ENCODE peak calls at places on chromosome 9, in six cellular contexts. N, D, Z, P, T and M are unnamed samples.

GRCh38 chr9:129480227-129480626 is 140.7 kb downstream of the C9orf50 start:
- DNase-seq in N (no peak), D (no peak), Z (no peak), P (peak), T (no peak), M (no peak)

GRCh38 chr9:119968837-119969707 is 599.8 kb upstream of the BRINP1 start:
- DNase-seq in N (peak), D (peak), Z (peak), P (peak), T (peak), M (peak)

GRCh38 chr9:91089405-91090131 is 272.1 kb downstream of the AUH start:
- DNase-seq in N (no peak), D (no peak), Z (no peak), P (peak), T (peak), M (peak)

GRCh38 chr9:4617752-4618151 is 44.3 kb upstream of the PLPP6 start:
- DNase-seq in N (no peak), D (no peak), Z (no peak), P (peak), T (no peak), M (no peak)

GRCh38 chr9:101018391-101018990 is 10.0 kb upstream of the PLPPR1 start:
- DNase-seq in N (no peak), D (no peak), Z (no peak), P (no peak), T (no peak), M (no peak)

GRCh38 chr9:134681061-134681661 is 39.6 kb downstream of the COL5A1 start:
- DNase-seq in N (no peak), D (no peak), Z (no peak), P (peak), T (no peak), M (peak)

GRCh38 chr9:137221477-137222111 is 446 bp downstream of the RNF208 start:
- DNase-seq in N (no peak), D (peak), Z (peak), P (no peak), T (no peak), M (no peak)

GRCh38 chr9:136628287-136628686 is 34.4 kb upstream of the EGFL7 start:
- DNase-seq in N (no peak), D (no peak), Z (no peak), P (no peak), T (no peak), M (no peak)

GRCh38 chr9:89524888-89525385 is 27.0 kb upstream of the SEMA4D start:
- DNase-seq in N (no peak), D (no peak), Z (no peak), P (no peak), T (no peak), M (no peak)

DNA sequence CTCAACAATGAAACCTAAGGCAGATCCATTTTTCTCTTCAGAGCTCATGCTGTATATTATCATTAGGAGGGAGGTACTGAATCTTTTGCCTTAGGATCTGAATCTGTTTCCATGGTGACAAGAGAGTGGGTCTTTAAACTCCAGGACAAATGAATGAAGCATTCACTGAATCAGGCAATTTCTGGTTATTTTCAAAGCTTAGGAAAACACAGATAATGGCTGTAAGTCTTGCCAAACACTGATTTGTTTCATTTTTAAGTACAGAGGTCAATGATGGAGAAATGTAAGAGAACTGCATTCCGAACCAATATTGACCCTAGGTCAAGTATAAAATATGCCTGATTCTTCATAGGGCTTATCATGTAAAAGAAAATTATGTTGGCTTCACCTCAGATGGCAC is 84.9 kb downstream of the GNA14 start:
- DNase-seq in N (no peak), D (no peak), Z (no peak), P (no peak), T (peak), M (no peak)
- H3K14ac ChIP-seq in N (no peak), D (no peak), Z (no peak), P (no peak), T (no peak), M (no peak)

GRCh38 chr9:933356-933755 is 43.1 kb upstream of the DMRT3 start:
- DNase-seq in N (no peak), D (no peak), Z (no peak), P (no peak), T (peak), M (no peak)

GRCh38 chr9:935348-935965 is 41.0 kb upstream of the DMRT3 start:
- DNase-seq in N (no peak), D (no peak), Z (no peak), P (no peak), T (peak), M (peak)

GRCh38 chr9:926976-927375 is 49.5 kb upstream of the DMRT3 start:
- DNase-seq in N (no peak), D (no peak), Z (no peak), P (no peak), T (no peak), M (no peak)

GRCh38 chr9:928363-929042 is 48.0 kb upstream of the DMRT3 start:
- DNase-seq in N (no peak), D (peak), Z (peak), P (no peak), T (peak), M (no peak)

DNA sequence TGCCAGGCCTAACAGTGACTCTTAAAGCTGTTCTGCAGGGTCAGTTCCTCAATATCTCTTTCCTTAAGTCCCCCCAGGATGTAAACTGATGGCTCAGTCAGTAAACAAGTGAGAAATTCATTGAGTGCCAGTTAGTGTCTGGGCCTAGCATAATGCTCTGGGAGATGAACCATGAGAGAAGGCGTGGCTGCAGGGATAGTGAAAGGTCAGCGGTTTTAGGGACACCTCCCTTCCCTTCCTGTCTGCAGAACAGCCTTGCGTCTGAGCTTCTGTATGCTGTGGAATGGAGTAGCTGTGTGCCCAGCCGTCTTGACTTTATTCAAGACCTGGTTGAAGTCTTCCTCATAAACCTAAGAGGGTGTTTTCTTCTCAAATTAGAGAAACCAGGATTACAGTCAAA is 46.7 kb upstream of the DMRT3 start:
- DNase-seq in N (no peak), D (no peak), Z (no peak), P (no peak), T (no peak), M (no peak)
- H3K14ac ChIP-seq in N (no peak), D (no peak), Z (no peak), P (no peak), T (no peak), M (no peak)

GRCh38 chr9:14517154-14517906 is 175.9 kb downstream of the ZDHHC21 start:
- DNase-seq in N (no peak), D (no peak), Z (no peak), P (no peak), T (peak), M (no peak)

GRCh38 chr9:14512942-14513341 is 180.3 kb downstream of the ZDHHC21 start:
- DNase-seq in N (no peak), D (no peak), Z (no peak), P (no peak), T (no peak), M (no peak)

GRCh38 chr9:14515564-14516198 is 177.6 kb downstream of the ZDHHC21 start:
- DNase-seq in N (no peak), D (peak), Z (peak), P (no peak), T (peak), M (no peak)

GRCh38 chr9:14511452-14511851 is 181.8 kb downstream of the ZDHHC21 start:
- DNase-seq in N (no peak), D (no peak), Z (no peak), P (no peak), T (no peak), M (no peak)

GRCh38 chr9:14515049-14515448 is 178.2 kb downstream of the ZDHHC21 start:
- DNase-seq in N (no peak), D (no peak), Z (no peak), P (no peak), T (no peak), M (no peak)
- H3K14ac ChIP-seq in N (no peak), D (no peak), Z (no peak), P (no peak), T (no peak), M (no peak)

GRCh38 chr9:123435471-123435870 is 79.5 kb downstream of the CRB2 start:
- DNase-seq in N (no peak), D (peak), Z (no peak), P (no peak), T (no peak), M (no peak)

GRCh38 chr9:123431581-123431980 is 75.6 kb downstream of the CRB2 start:
- DNase-seq in N (no peak), D (no peak), Z (no peak), P (no peak), T (no peak), M (no peak)

GRCh38 chr9:123437201-123437600 is 81.2 kb downstream of the CRB2 start:
- DNase-seq in N (no peak), D (peak), Z (no peak), P (no peak), T (no peak), M (no peak)

GRCh38 chr9:123432331-123433236 is 76.6 kb downstream of the CRB2 start:
- DNase-seq in N (no peak), D (no peak), Z (no peak), P (no peak), T (no peak), M (no peak)

DNA sequence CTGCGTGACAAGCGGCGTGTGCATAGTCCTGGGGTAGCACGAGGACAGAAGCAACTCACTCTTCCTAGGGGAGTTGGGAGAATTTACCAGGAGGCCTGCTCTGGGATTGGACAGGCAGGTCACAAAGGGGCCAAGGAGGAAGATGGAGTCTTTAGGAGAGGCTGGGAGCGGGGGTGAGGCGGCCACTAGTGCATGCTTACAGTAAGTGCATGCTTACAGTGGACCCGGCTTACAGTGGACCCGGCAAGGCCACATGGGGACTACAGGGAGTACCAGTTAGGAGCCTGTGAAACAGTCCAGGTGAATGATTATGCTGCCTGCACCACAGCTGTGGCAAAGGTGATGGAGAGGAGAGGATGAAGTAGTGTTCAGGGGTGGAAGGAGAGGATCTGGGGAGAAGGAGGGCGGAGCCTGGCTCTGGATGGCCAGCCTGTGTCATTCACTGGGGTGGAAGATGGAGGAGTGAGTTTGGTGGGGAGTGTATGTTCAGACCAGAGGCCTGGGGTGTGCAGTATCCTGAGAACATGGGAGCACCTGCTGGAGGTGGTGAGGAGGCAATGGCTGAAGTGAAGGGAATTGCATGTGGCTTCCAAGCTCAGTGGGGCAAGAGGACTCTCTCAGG is 78.7 kb downstream of the CRB2 start:
- DNase-seq in N (no peak), D (peak), Z (peak), P (peak), T (no peak), M (no peak)
- H3K14ac ChIP-seq in N (peak), D (no peak), Z (no peak), P (peak), T (no peak), M (no peak)

GRCh38 chr9:121253821-121254471 is 14.0 kb upstream of the GSN start:
- DNase-seq in N (no peak), D (no peak), Z (no peak), P (no peak), T (no peak), M (no peak)
- H3K14ac ChIP-seq in N (no peak), D (no peak), Z (no peak), P (no peak), T (no peak), M (no peak)

GRCh38 chr9:128414461-128414860 is 6.2 kb upstream of the CERCAM start:
- DNase-seq in N (no peak), D (no peak), Z (no peak), P (no peak), T (peak), M (no peak)

GRCh38 chr9:128415222-128415621 is 5.4 kb upstream of the CERCAM start:
- DNase-seq in N (no peak), D (no peak), Z (no peak), P (no peak), T (no peak), M (no peak)

GRCh38 chr9:128419061-128419925 is 1.4 kb upstream of the CERCAM start:
- DNase-seq in N (no peak), D (no peak), Z (no peak), P (peak), T (peak), M (peak)

GRCh38 chr9:128416432-128417019 is 4.1 kb upstream of the CERCAM start:
- DNase-seq in N (no peak), D (no peak), Z (no peak), P (no peak), T (peak), M (no peak)

GRCh38 chr9:128416014-128416413 is 4.6 kb upstream of the CERCAM start:
- DNase-seq in N (no peak), D (no peak), Z (no peak), P (no peak), T (peak), M (no peak)
- H3K14ac ChIP-seq in N (no peak), D (no peak), Z (no peak), P (no peak), T (no peak), M (no peak)